ENCODE peak calls at places on chromosomes 13 and 19, in four cellular contexts. F is neural progenitor cell, Z is MM.1S, R is GM23248. X is an unnamed sample.

GRCh38 chr19:51136891-51137551 is 5.1 kb upstream of the SIGLEC7 start:
- DNase-seq in F (no peak), Z (no peak), R (no peak), X (no peak)

GRCh38 chr13:112826565-112826964 is 136.7 kb downstream of the ATP11A start:
- DNase-seq in F (no peak), Z (no peak), R (no peak), X (no peak)

GRCh38 chr19:38505958-38506357 is 72.5 kb downstream of the RYR1 start:
- DNase-seq in F (no peak), Z (no peak), R (no peak), X (no peak)

GRCh38 chr19:22428299-22428913 is 6.3 kb upstream of the ZNF98 start:
- DNase-seq in F (no peak), Z (no peak), R (no peak), X (no peak)

GRCh38 chr19:14530005-14530348 is 583 bp downstream of the TECR start:
- DNase-seq in F (peak), Z (peak), R (no peak), X (peak)

GRCh38 chr13:57633141-57633949 is 1.8 kb downstream of the PCDH17 start:
- DNase-seq in F (peak), Z (no peak), R (peak), X (peak)

GRCh38 chr19:29629836-29630534 is 23.9 kb downstream of the POP4 start:
- DNase-seq in F (no peak), Z (no peak), R (no peak), X (no peak)

GRCh38 chr19:13163609-13164364 is 13.6 kb downstream of the IER2 start:
- DNase-seq in F (peak), Z (no peak), R (peak), X (peak)

GRCh38 chr19:17965370-17966114 is 1.4 kb upstream of the KCNN1 start:
- DNase-seq in F (peak), Z (no peak), R (no peak), X (peak)

GRCh38 chr13:34913040-34913439 is 29.0 kb upstream of the NBEA start:
- DNase-seq in F (peak), Z (no peak), R (peak), X (peak)

GRCh38 chr19:18854982-18855381 is 23.2 kb downstream of the UPF1 start:
- DNase-seq in F (no peak), Z (no peak), R (no peak), X (no peak)

DNA sequence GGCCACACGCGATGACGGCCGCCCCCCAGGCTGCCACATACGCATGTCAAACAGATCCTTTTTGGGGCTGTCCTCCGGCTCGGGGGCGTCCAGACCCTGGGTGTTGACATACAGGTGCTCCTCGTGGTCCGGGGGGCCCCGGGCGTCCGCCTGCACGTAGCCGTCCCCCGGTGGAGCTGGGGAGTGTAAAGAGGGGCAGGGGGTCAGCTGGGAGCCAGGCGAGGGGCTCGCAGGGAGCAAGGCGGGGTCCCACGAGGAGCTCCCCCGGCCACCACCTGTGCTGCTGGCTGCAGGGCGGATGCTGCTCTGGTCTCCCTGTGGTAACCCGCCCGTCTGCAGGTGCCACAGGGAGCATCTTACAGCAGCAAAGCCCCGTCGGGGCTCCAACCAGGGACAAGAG is 16.1 kb upstream of the C2CD4C start:
- DNase-seq in F (no peak), Z (no peak), R (no peak), X (no peak)
- TF ChIP-seq EZH2phosphoT487 in F (no peak), Z (no peak), R (no peak), X (no peak)

DNA sequence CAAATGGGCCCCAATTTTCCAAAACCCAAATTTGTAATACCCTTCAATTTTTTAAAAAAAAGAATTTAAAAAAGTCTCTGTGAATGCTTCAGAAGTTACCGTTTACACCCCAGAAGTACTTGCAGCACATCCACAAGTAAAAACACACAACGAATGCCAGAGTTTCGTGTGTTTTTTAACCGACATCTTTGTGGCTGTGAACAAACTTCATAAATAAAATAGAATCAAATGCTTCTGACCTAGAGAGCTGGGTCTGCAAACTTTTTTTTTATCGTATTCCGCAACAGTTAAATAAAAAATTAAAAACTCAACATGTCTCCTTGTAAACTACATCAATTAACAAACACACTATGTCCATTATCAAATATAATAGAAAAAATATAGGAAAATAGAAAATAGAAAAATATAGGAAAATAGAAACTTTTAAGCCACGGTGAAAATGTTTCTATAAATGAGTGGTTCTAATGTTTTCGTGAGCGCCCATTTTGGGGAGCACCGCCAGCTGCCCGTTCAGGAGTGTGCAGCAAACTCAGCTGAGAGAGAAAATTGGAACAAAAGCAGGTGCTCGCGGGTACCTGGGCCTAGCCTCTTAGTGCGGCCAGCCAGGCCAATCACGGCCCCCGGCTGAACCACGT is 384 bp upstream of the PDX1 start:
- DNase-seq in F (no peak), Z (no peak), R (no peak), X (no peak)
- H3K4me3 ChIP-seq in F (peak), Z (no peak), R (peak), X (peak)

GRCh38 chr19:54307389-54307788 is 5.6 kb downstream of the LILRA5 start:
- DNase-seq in F (no peak), Z (no peak), R (no peak), X (no peak)
- H3K27ac ChIP-seq in F (no peak), Z (no peak), R (no peak), X (no peak)

GRCh38 chr13:52158629-52159158 is 703 bp downstream of the NEK3 start:
- DNase-seq in F (no peak), Z (no peak), R (peak), X (peak)
- TF ChIP-seq EZH2phosphoT487 in F (no peak), Z (no peak), R (no peak), X (no peak)

DNA sequence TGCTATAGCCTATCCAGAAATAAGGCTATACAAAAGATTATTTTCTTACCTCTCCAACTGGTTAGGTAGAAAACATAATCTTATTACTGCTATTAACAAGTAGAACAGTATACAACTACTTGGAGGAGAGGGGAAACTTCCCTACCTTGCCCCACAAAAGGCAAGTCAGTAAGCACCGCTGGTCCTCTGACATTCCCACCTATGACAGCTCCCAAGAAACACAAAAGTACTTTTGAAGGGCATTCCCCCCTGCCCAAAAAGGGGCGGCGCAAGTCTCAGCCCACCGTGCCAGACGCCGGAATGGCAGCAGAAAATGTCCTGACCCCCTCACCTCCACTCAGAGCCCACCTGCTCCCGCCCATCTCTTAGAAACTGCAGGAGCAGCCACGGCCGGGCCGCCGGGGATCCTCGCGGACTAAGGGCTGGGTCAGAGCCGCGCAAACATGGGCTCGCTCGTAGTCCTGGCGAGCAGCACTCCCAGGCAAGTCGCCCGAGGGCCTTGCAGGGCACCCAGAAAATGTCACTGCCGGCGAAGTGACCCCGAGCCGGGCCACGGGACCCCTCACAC is 430 bp downstream of the SUCLA2 start:
- DNase-seq in F (peak), Z (peak), R (peak), X (peak)
- H3K4me3 ChIP-seq in F (peak), Z (peak), R (peak), X (peak)